ENCODE peak calls at places on chromosome 22, in nine cellular contexts. I, V, R, Q, W, U, X, A and T are unnamed samples.

GRCh38 chr22:43848366-43849171 is 13.7 kb downstream of the SULT4A1 start:
- DNase-seq in I (peak), V (no peak), R (no peak), Q (no peak), W (peak), U (peak), X (no peak), A (no peak), T (peak)

GRCh38 chr22:32020117-32020516 is 22.9 kb upstream of the SLC5A1 start:
- DNase-seq in I (peak), V (no peak), R (peak), Q (no peak), W (no peak), U (peak), X (no peak), A (no peak), T (no peak)

GRCh38 chr22:33883961-33884808 is 36.1 kb downstream of the LARGE1 start:
- DNase-seq in I (no peak), V (no peak), R (no peak), Q (no peak), W (no peak), U (no peak), X (no peak), A (no peak), T (no peak)

GRCh38 chr22:50089231-50090140 is at the start of gene MOV10L1:
- DNase-seq in I (peak), V (no peak), R (no peak), Q (peak), W (peak), U (peak), X (peak), A (no peak), T (peak)

GRCh38 chr22:29596408-29596807 is 7.0 kb upstream of the NF2 start:
- DNase-seq in I (no peak), V (no peak), R (no peak), Q (no peak), W (no peak), U (no peak), X (no peak), A (no peak), T (no peak)

GRCh38 chr22:19634206-19634536 is 80.1 kb upstream of the SEPTIN5 start:
- DNase-seq in I (no peak), V (no peak), R (no peak), Q (no peak), W (no peak), U (no peak), X (no peak), A (no peak), T (no peak)

GRCh38 chr22:21791635-21792625 is 56.3 kb upstream of the YPEL1 start:
- DNase-seq in I (no peak), V (no peak), R (no peak), Q (peak), W (no peak), U (peak), X (peak), A (no peak), T (no peak)

GRCh38 chr22:39266398-39267030 is 21.7 kb upstream of the PDGFB start:
- DNase-seq in I (peak), V (no peak), R (no peak), Q (peak), W (no peak), U (peak), X (no peak), A (no peak), T (no peak)

GRCh38 chr22:35051791-35052190 is 14.2 kb upstream of the ISX start:
- DNase-seq in I (no peak), V (no peak), R (no peak), Q (no peak), W (no peak), U (no peak), X (no peak), A (no peak), T (no peak)

GRCh38 chr22:25745341-25746011 is 3.5 kb downstream of the MYO18B start:
- DNase-seq in I (peak), V (no peak), R (no peak), Q (no peak), W (no peak), U (peak), X (no peak), A (no peak), T (no peak)

GRCh38 chr22:28783786-28784671 is 11.5 kb downstream of the CCDC117 start:
- DNase-seq in I (no peak), V (no peak), R (peak), Q (no peak), W (no peak), U (no peak), X (no peak), A (no peak), T (no peak)

GRCh38 chr22:43796567-43796966 is 15.5 kb downstream of the EFCAB6 start:
- DNase-seq in I (peak), V (no peak), R (peak), Q (no peak), W (peak), U (peak), X (no peak), A (no peak), T (no peak)

GRCh38 chr22:40605676-40606250 is 30.8 kb downstream of the MRTFA start:
- DNase-seq in I (peak), V (no peak), R (no peak), Q (no peak), W (no peak), U (peak), X (no peak), A (no peak), T (no peak)

GRCh38 chr22:40258463-40259046 is 80.8 kb downstream of the TNRC6B start:
- DNase-seq in I (peak), V (no peak), R (no peak), Q (no peak), W (no peak), U (peak), X (no peak), A (no peak), T (no peak)

GRCh38 chr22:37802310-37803194 is 5.2 kb upstream of the GCAT start:
- DNase-seq in I (peak), V (no peak), R (no peak), Q (no peak), W (peak), U (peak), X (no peak), A (no peak), T (no peak)

GRCh38 chr22:39348909-39349505 is 784 bp upstream of the SYNGR1 start:
- DNase-seq in I (no peak), V (no peak), R (no peak), Q (no peak), W (no peak), U (no peak), X (no peak), A (no peak), T (no peak)